ENCODE peak calls at places on chromosome 16, in four cellular contexts. One of them, this sample, is unnamed. For H3K4me1, the result is how much of the 10 kb centered on the place peaks cover.

GRCh38 chr16:49440156-49441065 is 66.8 kb downstream of the C16orf78 start:
- DNase-seq in OCI-LY7: peak
- DNase-seq in esophagus squamous epithelium: no peak
- DNase-seq in tibial nerve: no peak
- DNase-seq in this sample: peak

GRCh38 chr16:70754874-70755600 is 45.9 kb downstream of the VAC14 start:
- DNase-seq in OCI-LY7: no peak
- DNase-seq in esophagus squamous epithelium: no peak
- DNase-seq in tibial nerve: no peak
- DNase-seq in this sample: no peak

GRCh38 chr16:80988756-80989155 is 17.9 kb downstream of the CMC2 start:
- DNase-seq in OCI-LY7: no peak
- DNase-seq in esophagus squamous epithelium: no peak
- DNase-seq in tibial nerve: no peak
- DNase-seq in this sample: no peak

GRCh38 chr16:48075398-48075797 is 80.4 kb downstream of the ABCC12 start:
- DNase-seq in OCI-LY7: no peak
- DNase-seq in esophagus squamous epithelium: no peak
- DNase-seq in tibial nerve: no peak
- DNase-seq in this sample: no peak

GRCh38 chr16:66127459-66128362 is 238.8 kb upstream of the CDH5 start:
- DNase-seq in OCI-LY7: no peak
- DNase-seq in esophagus squamous epithelium: no peak
- DNase-seq in tibial nerve: peak
- DNase-seq in this sample: no peak

GRCh38 chr16:23355106-23355670 is 53.1 kb downstream of the SCNN1B start:
- DNase-seq in OCI-LY7: no peak
- DNase-seq in esophagus squamous epithelium: no peak
- DNase-seq in tibial nerve: no peak
- DNase-seq in this sample: no peak

GRCh38 chr16:53045554-53046250 is 7.0 kb downstream of the CHD9NB start:
- DNase-seq in OCI-LY7: no peak
- DNase-seq in esophagus squamous epithelium: no peak
- DNase-seq in tibial nerve: no peak
- DNase-seq in this sample: no peak

GRCh38 chr16:79882292-79882995 is 281.9 kb upstream of the MAF start:
- DNase-seq in OCI-LY7: no peak
- DNase-seq in esophagus squamous epithelium: no peak
- DNase-seq in tibial nerve: no peak
- DNase-seq in this sample: no peak

GRCh38 chr16:17404903-17405691 is 65.7 kb downstream of the XYLT1 start:
- DNase-seq in OCI-LY7: no peak
- DNase-seq in esophagus squamous epithelium: no peak
- DNase-seq in tibial nerve: peak
- DNase-seq in this sample: peak

GRCh38 chr16:47136101-47136820 is 7.5 kb downstream of the NETO2 start:
- DNase-seq in OCI-LY7: no peak
- DNase-seq in esophagus squamous epithelium: no peak
- DNase-seq in tibial nerve: no peak
- DNase-seq in this sample: no peak

GRCh38 chr16:87216824-87217205 is 100.4 kb downstream of the C16orf95 start:
- DNase-seq in OCI-LY7: no peak
- DNase-seq in esophagus squamous epithelium: no peak
- DNase-seq in tibial nerve: peak
- DNase-seq in this sample: peak

GRCh38 chr16:66335704-66336329 is 30.7 kb upstream of the CDH5 start:
- DNase-seq in OCI-LY7: no peak
- DNase-seq in esophagus squamous epithelium: no peak
- DNase-seq in tibial nerve: no peak
- DNase-seq in this sample: no peak

GRCh38 chr16:81523387-81524115 is 78.9 kb downstream of the CMIP start:
- DNase-seq in OCI-LY7: no peak
- DNase-seq in esophagus squamous epithelium: no peak
- DNase-seq in tibial nerve: no peak
- DNase-seq in this sample: no peak

GRCh38 chr16:27257271-27257670 is 11.3 kb downstream of the NSMCE1 start:
- DNase-seq in OCI-LY7: no peak
- DNase-seq in esophagus squamous epithelium: no peak
- DNase-seq in tibial nerve: no peak
- DNase-seq in this sample: no peak

GRCh38 chr16:20865420-20866126 is 34.6 kb downstream of the DCUN1D3 start:
- DNase-seq in OCI-LY7: no peak
- DNase-seq in esophagus squamous epithelium: no peak
- DNase-seq in tibial nerve: no peak
- DNase-seq in this sample: no peak

GRCh38 chr16:20867585-20867984 is 32.6 kb downstream of the DCUN1D3 start:
- DNase-seq in OCI-LY7: no peak
- DNase-seq in esophagus squamous epithelium: no peak
- DNase-seq in tibial nerve: no peak
- DNase-seq in this sample: no peak

GRCh38 chr16:20866792-20867191 is 33.4 kb downstream of the DCUN1D3 start:
- DNase-seq in OCI-LY7: no peak
- DNase-seq in esophagus squamous epithelium: no peak
- DNase-seq in tibial nerve: no peak
- DNase-seq in this sample: no peak

GRCh38 chr16:20868890-20869289 is 31.3 kb downstream of the DCUN1D3 start:
- DNase-seq in OCI-LY7: no peak
- DNase-seq in esophagus squamous epithelium: no peak
- DNase-seq in tibial nerve: peak
- DNase-seq in this sample: peak

GRCh38 chr16:20866161-20866772 is 33.9 kb downstream of the DCUN1D3 start:
- DNase-seq in OCI-LY7: no peak
- DNase-seq in esophagus squamous epithelium: no peak
- DNase-seq in tibial nerve: no peak
- DNase-seq in this sample: peak
- H3K4me1 ChIP-seq in OCI-LY7: under half
- H3K4me1 ChIP-seq in esophagus squamous epithelium: under half
- H3K4me1 ChIP-seq in tibial nerve: half or more
- H3K4me1 ChIP-seq in this sample: under half

GRCh38 chr16:2039286-2040030 is 8.2 kb downstream of the NTHL1 start:
- DNase-seq in OCI-LY7: no peak
- DNase-seq in esophagus squamous epithelium: no peak
- DNase-seq in tibial nerve: peak
- DNase-seq in this sample: no peak
- H3K4me1 ChIP-seq in OCI-LY7: under half
- H3K4me1 ChIP-seq in esophagus squamous epithelium: half or more
- H3K4me1 ChIP-seq in tibial nerve: half or more
- H3K4me1 ChIP-seq in this sample: under half

DNA sequence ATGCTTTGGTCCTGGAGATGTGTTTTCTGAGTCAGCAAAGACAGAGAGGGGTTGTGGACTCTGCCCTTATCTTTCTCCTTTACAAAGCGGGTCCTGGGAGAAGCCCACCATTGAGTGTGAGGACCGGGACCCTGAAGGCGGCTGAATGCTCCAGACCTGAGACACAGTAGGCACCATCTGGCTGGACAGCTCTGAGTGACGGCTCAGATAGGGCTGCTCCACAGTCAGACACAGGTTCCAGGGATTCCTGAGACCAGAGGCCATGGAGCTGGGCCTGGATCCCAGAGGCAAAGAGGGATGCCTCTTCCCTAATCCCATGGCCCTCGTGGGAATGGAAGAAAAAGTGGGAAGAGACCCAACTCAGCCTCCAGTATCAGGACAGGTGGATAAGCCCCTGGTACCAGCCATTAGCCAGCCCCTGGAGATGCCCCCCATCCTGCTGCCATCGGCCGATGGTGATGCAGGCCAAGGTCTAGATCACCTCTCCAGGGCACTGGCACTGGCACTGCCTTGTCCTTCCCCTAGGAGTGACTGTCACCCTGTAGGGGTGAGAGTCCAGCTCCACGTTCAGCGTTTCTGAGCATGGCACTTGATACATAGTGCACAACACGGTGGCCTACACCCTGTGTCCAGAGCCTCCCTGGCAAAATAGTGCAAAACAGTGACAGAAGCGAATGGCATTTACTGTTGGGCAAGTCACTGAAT is 4.7 kb downstream of the MMP15 start:
- DNase-seq in OCI-LY7: no peak
- DNase-seq in esophagus squamous epithelium: no peak
- DNase-seq in tibial nerve: no peak
- DNase-seq in this sample: no peak
- H3K4me1 ChIP-seq in OCI-LY7: under half
- H3K4me1 ChIP-seq in esophagus squamous epithelium: under half
- H3K4me1 ChIP-seq in tibial nerve: under half
- H3K4me1 ChIP-seq in this sample: under half

GRCh38 chr16:21652451-21652850 is at the start of gene IGSF6:
- DNase-seq in OCI-LY7: no peak
- DNase-seq in esophagus squamous epithelium: no peak
- DNase-seq in tibial nerve: no peak
- DNase-seq in this sample: no peak
- H3K4me1 ChIP-seq in OCI-LY7: half or more
- H3K4me1 ChIP-seq in esophagus squamous epithelium: under half
- H3K4me1 ChIP-seq in tibial nerve: under half
- H3K4me1 ChIP-seq in this sample: under half

DNA sequence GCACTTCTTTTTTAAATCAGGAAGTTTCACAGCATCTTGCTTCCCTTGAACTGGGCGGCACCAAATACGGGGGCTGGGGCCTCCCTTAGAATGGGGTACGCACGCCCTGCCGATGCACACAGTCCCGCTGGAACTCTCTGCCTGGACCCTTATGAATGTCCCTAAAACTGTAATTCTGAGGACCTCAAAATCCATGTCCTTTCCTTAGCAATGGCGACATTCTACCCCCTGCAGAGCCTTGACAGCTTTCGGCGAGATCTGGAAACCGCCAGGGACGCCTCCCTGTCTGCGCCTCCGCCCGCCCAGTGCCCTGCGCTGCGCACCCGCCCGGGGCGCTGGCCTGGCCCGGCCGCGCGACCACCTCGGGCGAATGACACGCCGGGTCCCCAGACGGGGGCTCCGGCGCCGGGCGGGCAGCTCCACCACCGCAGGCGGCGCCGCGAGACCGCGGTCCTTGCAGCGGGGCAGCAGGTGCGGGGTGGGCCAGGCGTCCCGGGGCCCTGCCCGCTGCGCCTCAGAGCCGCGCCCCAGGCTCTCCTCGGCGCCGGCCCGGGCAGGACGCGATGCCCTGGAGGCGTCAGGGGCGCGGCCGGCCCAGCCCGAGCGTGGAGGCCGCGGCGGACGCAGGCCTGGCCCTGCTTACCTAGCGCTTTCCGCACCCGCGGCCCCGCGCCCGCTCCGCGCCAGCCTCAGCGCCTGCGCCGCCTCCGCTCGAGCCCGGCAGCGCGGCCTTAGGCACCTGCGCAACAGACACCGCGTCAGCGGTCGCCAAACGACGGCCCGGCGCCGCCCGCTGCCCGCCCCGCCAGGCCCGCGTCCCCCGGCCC is 548 bp downstream of the HAGH start:
- DNase-seq in OCI-LY7: peak
- DNase-seq in esophagus squamous epithelium: no peak
- DNase-seq in tibial nerve: no peak
- DNase-seq in this sample: no peak
- H3K4me1 ChIP-seq in OCI-LY7: under half
- H3K4me1 ChIP-seq in esophagus squamous epithelium: under half
- H3K4me1 ChIP-seq in tibial nerve: under half
- H3K4me1 ChIP-seq in this sample: under half

GRCh38 chr16:75457485-75458021 is 6.9 kb downstream of the TMEM170A start:
- DNase-seq in OCI-LY7: no peak
- DNase-seq in esophagus squamous epithelium: no peak
- DNase-seq in tibial nerve: no peak
- DNase-seq in this sample: no peak
- H3K4me1 ChIP-seq in OCI-LY7: under half
- H3K4me1 ChIP-seq in esophagus squamous epithelium: under half
- H3K4me1 ChIP-seq in tibial nerve: under half
- H3K4me1 ChIP-seq in this sample: under half

GRCh38 chr16:12009462-12009861 is 32.9 kb downstream of the SNX29 start:
- DNase-seq in OCI-LY7: no peak
- DNase-seq in esophagus squamous epithelium: no peak
- DNase-seq in tibial nerve: no peak
- DNase-seq in this sample: no peak
- H3K4me1 ChIP-seq in OCI-LY7: under half
- H3K4me1 ChIP-seq in esophagus squamous epithelium: under half
- H3K4me1 ChIP-seq in tibial nerve: under half
- H3K4me1 ChIP-seq in this sample: under half

DNA sequence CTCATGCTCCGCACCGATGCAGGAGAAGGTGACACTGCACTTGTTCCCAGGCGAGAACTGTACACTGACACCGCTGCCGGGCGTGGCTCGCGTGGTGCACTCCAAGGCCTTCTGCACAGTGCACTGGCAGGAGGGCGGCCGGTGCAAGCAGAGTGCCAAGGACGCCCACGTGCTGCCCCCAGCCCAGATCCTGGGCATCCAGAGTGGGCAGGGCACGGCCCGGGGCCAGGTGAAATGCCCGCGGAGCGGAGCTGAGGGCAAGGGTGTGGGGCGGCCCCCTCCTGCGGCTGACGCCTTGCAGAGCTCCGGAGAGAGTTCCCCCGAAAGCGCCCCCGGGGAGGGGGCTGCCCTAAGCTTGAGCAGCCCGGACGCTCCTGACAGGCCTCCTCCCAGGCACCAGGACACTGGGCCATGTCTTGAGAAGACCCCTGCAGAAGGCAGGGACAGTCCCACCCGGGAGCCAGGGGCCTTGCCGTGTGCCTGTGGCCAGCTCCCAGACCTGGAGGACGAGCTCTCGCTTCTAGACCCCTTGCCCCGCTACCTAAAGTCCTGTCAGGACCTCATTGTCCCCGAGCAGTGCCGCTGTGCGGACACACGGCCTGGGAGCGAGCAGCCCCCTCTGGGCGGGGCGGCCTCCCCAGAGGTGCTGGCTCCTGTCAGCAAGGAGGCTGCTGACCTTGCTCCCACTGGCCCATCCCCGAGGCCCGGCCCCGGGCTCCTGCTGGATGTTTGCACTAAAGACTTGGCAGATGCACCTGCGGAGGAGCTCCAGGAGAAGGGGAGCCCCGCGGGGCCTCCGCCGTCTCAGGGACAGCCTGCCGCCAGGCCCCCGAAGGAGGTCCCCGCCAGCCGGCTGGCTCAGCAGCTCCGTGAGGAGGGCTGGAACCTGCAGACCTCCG is 21.9 kb upstream of the JPT2 start:
- DNase-seq in OCI-LY7: no peak
- DNase-seq in esophagus squamous epithelium: no peak
- DNase-seq in tibial nerve: no peak
- DNase-seq in this sample: no peak
- H3K4me1 ChIP-seq in OCI-LY7: under half
- H3K4me1 ChIP-seq in esophagus squamous epithelium: under half
- H3K4me1 ChIP-seq in tibial nerve: under half
- H3K4me1 ChIP-seq in this sample: under half

GRCh38 chr16:19219836-19220235 is 51.8 kb downstream of the SYT17 start:
- DNase-seq in OCI-LY7: no peak
- DNase-seq in esophagus squamous epithelium: no peak
- DNase-seq in tibial nerve: no peak
- DNase-seq in this sample: no peak
- H3K4me1 ChIP-seq in OCI-LY7: under half
- H3K4me1 ChIP-seq in esophagus squamous epithelium: under half
- H3K4me1 ChIP-seq in tibial nerve: under half
- H3K4me1 ChIP-seq in this sample: under half

GRCh38 chr16:89960966-89961365 is 12.4 kb downstream of the DEF8 start:
- DNase-seq in OCI-LY7: no peak
- DNase-seq in esophagus squamous epithelium: no peak
- DNase-seq in tibial nerve: no peak
- DNase-seq in this sample: no peak

GRCh38 chr16:89956511-89957213 is 8.1 kb downstream of the DEF8 start:
- DNase-seq in OCI-LY7: peak
- DNase-seq in esophagus squamous epithelium: no peak
- DNase-seq in tibial nerve: no peak
- DNase-seq in this sample: peak

GRCh38 chr16:89958596-89958995 is 10.0 kb downstream of the DEF8 start:
- DNase-seq in OCI-LY7: no peak
- DNase-seq in esophagus squamous epithelium: no peak
- DNase-seq in tibial nerve: no peak
- DNase-seq in this sample: no peak

GRCh38 chr16:89957214-89957785 is 8.7 kb downstream of the DEF8 start:
- DNase-seq in OCI-LY7: no peak
- DNase-seq in esophagus squamous epithelium: no peak
- DNase-seq in tibial nerve: no peak
- DNase-seq in this sample: no peak

GRCh38 chr16:89958068-89958467 is 9.5 kb downstream of the DEF8 start:
- DNase-seq in OCI-LY7: peak
- DNase-seq in esophagus squamous epithelium: no peak
- DNase-seq in tibial nerve: no peak
- DNase-seq in this sample: no peak
- H3K4me1 ChIP-seq in OCI-LY7: half or more
- H3K4me1 ChIP-seq in esophagus squamous epithelium: under half
- H3K4me1 ChIP-seq in tibial nerve: under half
- H3K4me1 ChIP-seq in this sample: under half

This sample was measured in aorta.